ENCODE peak calls at places on chromosomes 5 and 9, in seven cellular contexts. One of them, this sample, is unnamed.

GRCh38 chr9:96400132-96400910 is 16.8 kb upstream of the SLC35D2 start:
- DNase-seq in psoas muscle: no peak
- DNase-seq in mammary epithelial cell: no peak
- DNase-seq in cardiac muscle cell: no peak
- DNase-seq in brain microvascular endothelial cell: no peak
- DNase-seq in right atrium auricular region: no peak
- DNase-seq in CD4-positive, alpha-beta T cell: no peak
- DNase-seq in this sample: no peak

GRCh38 chr5:30098940-30099339 is 1094.5 kb upstream of the CDH6 start:
- DNase-seq in CD4-positive, alpha-beta T cell: no peak
- DNase-seq in mammary epithelial cell: no peak
- DNase-seq in right atrium auricular region: no peak
- DNase-seq in psoas muscle: no peak
- DNase-seq in brain microvascular endothelial cell: no peak
- DNase-seq in cardiac muscle cell: no peak
- DNase-seq in this sample: no peak

GRCh38 chr5:125913200-125913599 is 510.0 kb upstream of the GRAMD2B start:
- DNase-seq in right atrium auricular region: no peak
- DNase-seq in CD4-positive, alpha-beta T cell: no peak
- DNase-seq in psoas muscle: no peak
- DNase-seq in mammary epithelial cell: peak
- DNase-seq in brain microvascular endothelial cell: no peak
- DNase-seq in cardiac muscle cell: no peak
- DNase-seq in this sample: no peak

GRCh38 chr5:104048231-104048630 is 485.6 kb upstream of the NUDT12 start:
- DNase-seq in brain microvascular endothelial cell: peak
- DNase-seq in psoas muscle: no peak
- DNase-seq in cardiac muscle cell: no peak
- DNase-seq in mammary epithelial cell: no peak
- DNase-seq in CD4-positive, alpha-beta T cell: no peak
- DNase-seq in right atrium auricular region: no peak
- DNase-seq in this sample: no peak

GRCh38 chr5:43161244-43161643 is 30.8 kb upstream of the NIM1K start:
- DNase-seq in right atrium auricular region: no peak
- DNase-seq in mammary epithelial cell: no peak
- DNase-seq in cardiac muscle cell: no peak
- DNase-seq in psoas muscle: no peak
- DNase-seq in brain microvascular endothelial cell: no peak
- DNase-seq in CD4-positive, alpha-beta T cell: no peak
- DNase-seq in this sample: no peak

GRCh38 chr5:65961644-65962043 is 35.3 kb downstream of the ERBIN start:
- DNase-seq in psoas muscle: no peak
- DNase-seq in right atrium auricular region: no peak
- DNase-seq in brain microvascular endothelial cell: peak
- DNase-seq in CD4-positive, alpha-beta T cell: no peak
- DNase-seq in mammary epithelial cell: peak
- DNase-seq in cardiac muscle cell: no peak
- DNase-seq in this sample: no peak

GRCh38 chr5:5240234-5240633 is 100.1 kb downstream of the ADAMTS16 start:
- DNase-seq in CD4-positive, alpha-beta T cell: no peak
- DNase-seq in psoas muscle: no peak
- DNase-seq in mammary epithelial cell: no peak
- DNase-seq in right atrium auricular region: no peak
- DNase-seq in brain microvascular endothelial cell: no peak
- DNase-seq in cardiac muscle cell: no peak
- DNase-seq in this sample: no peak

GRCh38 chr9:120888626-120889025 is 11.6 kb upstream of the PHF19 start:
- DNase-seq in brain microvascular endothelial cell: no peak
- DNase-seq in psoas muscle: no peak
- DNase-seq in cardiac muscle cell: no peak
- DNase-seq in mammary epithelial cell: no peak
- DNase-seq in right atrium auricular region: no peak
- DNase-seq in CD4-positive, alpha-beta T cell: no peak
- DNase-seq in this sample: no peak

GRCh38 chr5:34586117-34586885 is 69.8 kb upstream of the RAI14 start:
- DNase-seq in brain microvascular endothelial cell: peak
- DNase-seq in mammary epithelial cell: peak
- DNase-seq in CD4-positive, alpha-beta T cell: no peak
- DNase-seq in right atrium auricular region: no peak
- DNase-seq in cardiac muscle cell: no peak
- DNase-seq in psoas muscle: no peak
- DNase-seq in this sample: no peak

GRCh38 chr5:129541648-129542251 is 81.7 kb downstream of the ADAMTS19 start:
- DNase-seq in right atrium auricular region: no peak
- DNase-seq in brain microvascular endothelial cell: no peak
- DNase-seq in psoas muscle: no peak
- DNase-seq in CD4-positive, alpha-beta T cell: no peak
- DNase-seq in mammary epithelial cell: peak
- DNase-seq in cardiac muscle cell: peak
- DNase-seq in this sample: no peak

GRCh38 chr5:111948517-111948916 is 191.5 kb upstream of the NREP start:
- DNase-seq in mammary epithelial cell: peak
- DNase-seq in brain microvascular endothelial cell: peak
- DNase-seq in psoas muscle: no peak
- DNase-seq in CD4-positive, alpha-beta T cell: no peak
- DNase-seq in right atrium auricular region: no peak
- DNase-seq in cardiac muscle cell: no peak
- DNase-seq in this sample: no peak

GRCh38 chr9:134175808-134176598 is 11.6 kb upstream of the RNU6ATAC start:
- DNase-seq in mammary epithelial cell: no peak
- DNase-seq in psoas muscle: peak
- DNase-seq in CD4-positive, alpha-beta T cell: no peak
- DNase-seq in brain microvascular endothelial cell: no peak
- DNase-seq in right atrium auricular region: no peak
- DNase-seq in cardiac muscle cell: peak
- DNase-seq in this sample: no peak

GRCh38 chr9:134174526-134175290 is 10.3 kb upstream of the RNU6ATAC start:
- DNase-seq in cardiac muscle cell: no peak
- DNase-seq in mammary epithelial cell: no peak
- DNase-seq in brain microvascular endothelial cell: no peak
- DNase-seq in psoas muscle: no peak
- DNase-seq in CD4-positive, alpha-beta T cell: no peak
- DNase-seq in right atrium auricular region: no peak
- DNase-seq in this sample: no peak

GRCh38 chr9:134174073-134174449 is 9.7 kb upstream of the RNU6ATAC start:
- DNase-seq in mammary epithelial cell: no peak
- DNase-seq in psoas muscle: no peak
- DNase-seq in cardiac muscle cell: no peak
- DNase-seq in right atrium auricular region: no peak
- DNase-seq in brain microvascular endothelial cell: no peak
- DNase-seq in CD4-positive, alpha-beta T cell: no peak
- DNase-seq in this sample: no peak

GRCh38 chr9:134176599-134176968 is 12.2 kb upstream of the RNU6ATAC start:
- DNase-seq in mammary epithelial cell: no peak
- DNase-seq in CD4-positive, alpha-beta T cell: no peak
- DNase-seq in brain microvascular endothelial cell: no peak
- DNase-seq in right atrium auricular region: no peak
- DNase-seq in cardiac muscle cell: no peak
- DNase-seq in psoas muscle: no peak
- DNase-seq in this sample: no peak

GRCh38 chr9:134175291-134175807 is 11.0 kb upstream of the RNU6ATAC start:
- DNase-seq in cardiac muscle cell: no peak
- DNase-seq in mammary epithelial cell: no peak
- DNase-seq in CD4-positive, alpha-beta T cell: no peak
- DNase-seq in brain microvascular endothelial cell: no peak
- DNase-seq in right atrium auricular region: no peak
- DNase-seq in psoas muscle: no peak
- DNase-seq in this sample: no peak
- H3K27ac ChIP-seq in cardiac muscle cell: no peak
- H3K27ac ChIP-seq in mammary epithelial cell: no peak
- H3K27ac ChIP-seq in CD4-positive, alpha-beta T cell: no peak
- H3K27ac ChIP-seq in brain microvascular endothelial cell: no peak
- H3K27ac ChIP-seq in right atrium auricular region: no peak
- H3K27ac ChIP-seq in psoas muscle: no peak
- H3K27ac ChIP-seq in this sample: no peak

DNA sequence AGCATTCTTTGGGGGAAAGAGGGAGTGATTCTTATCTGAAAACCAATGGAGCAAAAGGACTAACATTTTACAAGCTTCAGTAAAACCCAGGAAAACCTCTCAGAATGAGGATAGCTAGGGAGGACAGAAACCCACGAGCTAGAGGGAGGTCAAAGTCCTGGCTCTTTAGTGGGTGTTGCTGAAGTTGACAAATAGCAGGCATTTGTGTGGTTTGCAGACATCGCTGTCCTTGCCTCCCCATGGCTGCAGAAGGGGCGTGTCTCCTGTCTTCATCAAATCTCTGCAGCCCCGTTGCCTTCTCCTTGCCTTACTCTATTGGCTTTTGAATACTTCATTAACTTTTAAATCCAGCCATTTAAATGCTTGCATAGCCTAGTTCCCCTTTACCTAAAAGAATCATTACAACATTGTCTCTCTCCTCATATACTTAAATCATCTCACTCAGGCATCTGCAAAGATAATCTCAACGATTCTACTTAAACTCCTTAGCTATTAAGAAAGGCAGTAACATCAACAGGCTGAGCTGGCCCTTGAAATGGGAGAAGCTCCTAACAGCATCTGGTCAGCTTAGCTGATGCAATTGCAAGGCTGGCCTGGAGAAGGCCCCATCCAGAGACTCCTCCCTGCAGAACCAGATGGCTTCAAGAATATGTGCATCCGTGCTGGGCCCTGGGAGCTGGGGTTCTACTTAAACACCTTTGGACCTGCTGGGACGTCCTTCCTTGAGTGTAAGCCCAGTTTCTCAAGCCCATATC is 152.8 kb upstream of the TAS2R1 start:
- DNase-seq in right atrium auricular region: no peak
- DNase-seq in mammary epithelial cell: no peak
- DNase-seq in brain microvascular endothelial cell: no peak
- DNase-seq in CD4-positive, alpha-beta T cell: no peak
- DNase-seq in cardiac muscle cell: peak
- DNase-seq in psoas muscle: no peak
- DNase-seq in this sample: no peak
- H3K27ac ChIP-seq in right atrium auricular region: no peak
- H3K27ac ChIP-seq in mammary epithelial cell: no peak
- H3K27ac ChIP-seq in brain microvascular endothelial cell: no peak
- H3K27ac ChIP-seq in CD4-positive, alpha-beta T cell: no peak
- H3K27ac ChIP-seq in cardiac muscle cell: no peak
- H3K27ac ChIP-seq in psoas muscle: no peak
- H3K27ac ChIP-seq in this sample: no peak

GRCh38 chr5:109645591-109646236 is 44.0 kb upstream of the MAN2A1 start:
- DNase-seq in cardiac muscle cell: peak
- DNase-seq in right atrium auricular region: no peak
- DNase-seq in CD4-positive, alpha-beta T cell: no peak
- DNase-seq in psoas muscle: no peak
- DNase-seq in mammary epithelial cell: no peak
- DNase-seq in brain microvascular endothelial cell: no peak
- DNase-seq in this sample: peak
- H3K27ac ChIP-seq in cardiac muscle cell: no peak
- H3K27ac ChIP-seq in right atrium auricular region: no peak
- H3K27ac ChIP-seq in CD4-positive, alpha-beta T cell: no peak
- H3K27ac ChIP-seq in psoas muscle: no peak
- H3K27ac ChIP-seq in mammary epithelial cell: no peak
- H3K27ac ChIP-seq in brain microvascular endothelial cell: no peak
- H3K27ac ChIP-seq in this sample: peak

GRCh38 chr5:32165597-32165996 is 8.5 kb downstream of the GOLPH3 start:
- DNase-seq in mammary epithelial cell: no peak
- DNase-seq in right atrium auricular region: no peak
- DNase-seq in brain microvascular endothelial cell: no peak
- DNase-seq in psoas muscle: no peak
- DNase-seq in CD4-positive, alpha-beta T cell: no peak
- DNase-seq in cardiac muscle cell: no peak
- DNase-seq in this sample: no peak
- H3K27ac ChIP-seq in mammary epithelial cell: no peak
- H3K27ac ChIP-seq in right atrium auricular region: peak
- H3K27ac ChIP-seq in brain microvascular endothelial cell: no peak
- H3K27ac ChIP-seq in psoas muscle: no peak
- H3K27ac ChIP-seq in CD4-positive, alpha-beta T cell: no peak
- H3K27ac ChIP-seq in cardiac muscle cell: no peak
- H3K27ac ChIP-seq in this sample: no peak

GRCh38 chr5:53037141-53037859 is 48.1 kb downstream of the ITGA2 start:
- DNase-seq in cardiac muscle cell: no peak
- DNase-seq in psoas muscle: no peak
- DNase-seq in CD4-positive, alpha-beta T cell: no peak
- DNase-seq in mammary epithelial cell: peak
- DNase-seq in brain microvascular endothelial cell: no peak
- DNase-seq in right atrium auricular region: no peak
- DNase-seq in this sample: no peak
- H3K27ac ChIP-seq in cardiac muscle cell: no peak
- H3K27ac ChIP-seq in psoas muscle: no peak
- H3K27ac ChIP-seq in CD4-positive, alpha-beta T cell: no peak
- H3K27ac ChIP-seq in mammary epithelial cell: peak
- H3K27ac ChIP-seq in brain microvascular endothelial cell: peak
- H3K27ac ChIP-seq in right atrium auricular region: no peak
- H3K27ac ChIP-seq in this sample: peak

GRCh38 chr5:177067491-177067890 is 19.2 kb upstream of the FGFR4 start:
- DNase-seq in psoas muscle: no peak
- DNase-seq in mammary epithelial cell: no peak
- DNase-seq in CD4-positive, alpha-beta T cell: no peak
- DNase-seq in cardiac muscle cell: no peak
- DNase-seq in brain microvascular endothelial cell: no peak
- DNase-seq in right atrium auricular region: no peak
- DNase-seq in this sample: no peak
- H3K27ac ChIP-seq in psoas muscle: no peak
- H3K27ac ChIP-seq in mammary epithelial cell: no peak
- H3K27ac ChIP-seq in CD4-positive, alpha-beta T cell: no peak
- H3K27ac ChIP-seq in cardiac muscle cell: no peak
- H3K27ac ChIP-seq in brain microvascular endothelial cell: no peak
- H3K27ac ChIP-seq in right atrium auricular region: no peak
- H3K27ac ChIP-seq in this sample: no peak

DNA sequence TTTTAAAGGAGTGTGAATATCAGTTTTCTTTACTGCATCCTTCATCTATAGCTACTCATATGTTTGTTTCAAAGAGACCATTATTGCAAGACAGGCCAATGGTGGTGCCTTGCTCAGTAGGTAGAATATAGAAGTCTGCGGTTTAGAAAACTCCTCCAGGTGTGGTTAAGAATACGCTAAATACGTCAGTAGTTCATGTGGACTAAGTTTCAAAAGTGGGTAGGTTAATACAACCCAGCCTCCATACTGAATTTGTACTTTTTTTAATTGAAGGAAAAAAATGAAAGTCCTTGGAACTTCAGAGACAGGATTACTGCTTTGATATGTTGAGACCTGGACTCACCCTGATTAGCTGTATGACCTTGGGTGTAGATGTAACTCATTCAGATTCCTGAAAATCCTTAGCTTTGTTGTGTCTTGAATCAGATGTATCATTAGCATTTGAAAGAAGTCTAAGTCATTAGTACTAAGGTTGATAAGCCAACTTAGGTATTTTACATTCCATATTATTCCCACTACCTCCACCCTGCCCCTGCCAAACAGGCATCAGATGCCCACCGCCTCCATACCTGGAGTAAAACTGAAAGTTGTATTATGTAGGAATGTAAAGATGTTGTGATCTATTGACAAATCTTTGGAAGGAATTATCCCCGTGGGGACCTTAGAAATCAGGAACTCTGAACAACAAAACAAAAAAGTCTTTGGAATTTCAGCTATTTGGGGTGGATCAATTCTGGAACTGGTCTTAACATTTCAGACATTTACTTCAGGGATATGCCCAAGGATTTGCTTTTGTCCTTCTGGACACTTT is 6.1 kb downstream of the BASP1 start:
- DNase-seq in mammary epithelial cell: no peak
- DNase-seq in CD4-positive, alpha-beta T cell: no peak
- DNase-seq in psoas muscle: no peak
- DNase-seq in brain microvascular endothelial cell: no peak
- DNase-seq in cardiac muscle cell: no peak
- DNase-seq in right atrium auricular region: no peak
- DNase-seq in this sample: no peak
- H3K27ac ChIP-seq in mammary epithelial cell: no peak
- H3K27ac ChIP-seq in CD4-positive, alpha-beta T cell: no peak
- H3K27ac ChIP-seq in psoas muscle: no peak
- H3K27ac ChIP-seq in brain microvascular endothelial cell: no peak
- H3K27ac ChIP-seq in cardiac muscle cell: no peak
- H3K27ac ChIP-seq in right atrium auricular region: no peak
- H3K27ac ChIP-seq in this sample: no peak

GRCh38 chr5:44506561-44506960 is 117.3 kb upstream of the FGF10 start:
- DNase-seq in cardiac muscle cell: peak
- DNase-seq in psoas muscle: no peak
- DNase-seq in brain microvascular endothelial cell: no peak
- DNase-seq in CD4-positive, alpha-beta T cell: no peak
- DNase-seq in right atrium auricular region: no peak
- DNase-seq in mammary epithelial cell: no peak
- DNase-seq in this sample: no peak
- H3K27ac ChIP-seq in cardiac muscle cell: peak
- H3K27ac ChIP-seq in psoas muscle: no peak
- H3K27ac ChIP-seq in brain microvascular endothelial cell: no peak
- H3K27ac ChIP-seq in CD4-positive, alpha-beta T cell: no peak
- H3K27ac ChIP-seq in right atrium auricular region: no peak
- H3K27ac ChIP-seq in mammary epithelial cell: no peak
- H3K27ac ChIP-seq in this sample: no peak